ENCODE peak calls at places on chromosomes 1 and 21, in four cellular contexts. G is cardiac muscle cell; Q is CD8-positive, alpha-beta memory T cell; I is tibial artery. C is an unnamed sample.

GRCh38 chr1:236471653-236472052 is 52.1 kb upstream of the LGALS8 start:
- DNase-seq in G (no peak), Q (no peak), I (no peak), C (no peak)

GRCh38 chr21:40049031-40049958 is 182.1 kb downstream of the PCP4 start:
- DNase-seq in G (peak; percentile 19), Q (no peak), I (peak; percentile 44), C (no peak)

GRCh38 chr1:11790880-11791715 is 14.7 kb downstream of the MTHFR start:
- DNase-seq in G (peak; percentile 89), Q (no peak), I (peak; percentile 97), C (peak; percentile 88)

GRCh38 chr1:45325816-45326506 is 734 bp upstream of the HPDL start:
- DNase-seq in G (no peak), Q (no peak), I (no peak), C (no peak)

GRCh38 chr1:101732221-101732620 is 264.5 kb downstream of the OLFM3 start:
- DNase-seq in G (no peak), Q (no peak), I (no peak), C (no peak)

GRCh38 chr1:85975770-85976386 is 180.7 kb downstream of the COL24A1 start:
- DNase-seq in G (no peak), Q (no peak), I (no peak), C (no peak)

GRCh38 chr1:200877839-200878551 is 5.2 kb downstream of the GPR25 start:
- DNase-seq in G (no peak), Q (peak; percentile 19), I (no peak), C (no peak)

GRCh38 chr1:223831755-223832636 is 13.8 kb downstream of the TP53BP2 start:
- DNase-seq in G (no peak), Q (no peak), I (no peak), C (no peak)

GRCh38 chr1:33460947-33461629 is 11.4 kb upstream of the ZSCAN20 start:
- DNase-seq in G (no peak), Q (no peak), I (peak; percentile 61), C (peak; percentile 42)

GRCh38 chr1:147080013-147080661 is 92.1 kb downstream of the PRKAB2 start:
- DNase-seq in G (peak; percentile 40), Q (no peak), I (no peak), C (peak; percentile 65)

GRCh38 chr1:183227963-183228649 is 42.0 kb downstream of the LAMC2 start:
- DNase-seq in G (peak; percentile 65), Q (no peak), I (peak; percentile 43), C (no peak)

GRCh38 chr1:225651376-225651871 is 1.5 kb downstream of the ENAH start:
- DNase-seq in G (no peak), Q (no peak), I (no peak), C (no peak)

GRCh38 chr1:153494976-153495535 is 34.6 kb upstream of the S100A7 start:
- DNase-seq in G (peak; percentile 95), Q (peak; percentile 61), I (peak; percentile 79), C (peak; percentile 86)

GRCh38 chr1:64595871-64596515 is 126.1 kb downstream of the CACHD1 start:
- DNase-seq in G (no peak), Q (no peak), I (no peak), C (no peak)

GRCh38 chr1:226804907-226805759 is 65.3 kb upstream of the PSEN2 start:
- DNase-seq in G (no peak), Q (no peak), I (no peak), C (no peak)

GRCh38 chr1:229964281-229964680 is 102.8 kb upstream of the GALNT2 start:
- DNase-seq in G (no peak), Q (no peak), I (no peak), C (no peak)

GRCh38 chr1:147641695-147642592 is 28.4 kb downstream of the ACP6 start:
- DNase-seq in G (peak; percentile 49), Q (no peak), I (peak; percentile 47), C (no peak)

GRCh38 chr1:22747021-22747734 is 36.5 kb downstream of the EPHB2 start:
- DNase-seq in G (no peak), Q (no peak), I (no peak), C (no peak)

GRCh38 chr1:20847619-20848080 is 60.5 kb upstream of the HP1BP3 start:
- DNase-seq in G (no peak), Q (no peak), I (no peak), C (no peak)

DNA sequence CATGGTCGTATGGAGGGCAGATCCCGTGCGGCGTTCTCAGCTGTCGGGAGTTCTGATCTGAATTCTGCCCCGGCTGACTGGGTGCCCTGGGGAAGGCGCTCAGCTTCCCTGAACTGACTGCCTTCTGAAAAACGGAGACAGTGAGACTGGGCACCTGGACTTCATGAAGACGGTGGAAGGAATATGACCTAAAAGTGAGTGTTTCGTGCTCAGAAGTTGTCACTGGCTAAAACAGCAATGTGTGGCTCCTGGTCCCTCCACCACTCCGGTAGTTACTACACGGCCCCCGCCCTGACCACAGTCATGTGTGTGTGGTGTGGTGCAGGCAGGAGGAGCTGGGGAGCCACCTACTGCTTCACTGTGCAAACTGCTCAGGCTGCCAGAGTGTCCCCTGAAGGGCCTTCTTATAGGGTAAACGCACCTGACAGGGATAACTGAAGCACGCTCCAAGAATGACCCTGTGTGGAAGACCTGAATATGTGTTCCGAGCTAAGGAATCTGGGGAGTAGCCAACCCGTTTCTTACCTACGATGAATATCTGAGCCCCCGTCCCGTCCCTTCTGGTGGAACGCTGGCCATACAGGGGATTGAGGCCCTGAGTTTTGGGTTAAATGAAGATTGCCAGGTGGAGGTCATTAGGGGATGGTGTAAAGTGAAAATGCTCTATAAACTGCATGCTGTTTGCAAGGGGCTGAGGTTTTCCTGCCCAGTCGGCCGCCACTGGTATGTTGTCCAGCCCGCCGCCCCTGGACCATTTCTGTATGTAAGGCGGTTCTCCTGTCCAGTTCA is 640 bp upstream of the MYOM3 start:
- DNase-seq in G (peak; percentile 69), Q (peak; percentile 13), I (peak; percentile 79), C (peak; percentile 86)
- H3K4me3 ChIP-seq in G (no peak overlapping the region), Q (no peak overlapping the region), I (peak overlapping the region; percentile 34), C (peak overlapping the region; percentile 19)

GRCh38 chr1:117631361-117631760 is 25.5 kb downstream of the TENT5C start:
- DNase-seq in G (peak; percentile 3), Q (no peak), I (no peak), C (no peak)

GRCh38 chr1:117633068-117633345 is 27.2 kb downstream of the TENT5C start:
- DNase-seq in G (no peak), Q (no peak), I (no peak), C (no peak)

GRCh38 chr1:117633423-117633822 is 27.6 kb downstream of the TENT5C start:
- DNase-seq in G (no peak), Q (no peak), I (no peak), C (no peak)

GRCh38 chr1:117631761-117632160 is 25.9 kb downstream of the TENT5C start:
- DNase-seq in G (no peak), Q (no peak), I (no peak), C (no peak)

DNA sequence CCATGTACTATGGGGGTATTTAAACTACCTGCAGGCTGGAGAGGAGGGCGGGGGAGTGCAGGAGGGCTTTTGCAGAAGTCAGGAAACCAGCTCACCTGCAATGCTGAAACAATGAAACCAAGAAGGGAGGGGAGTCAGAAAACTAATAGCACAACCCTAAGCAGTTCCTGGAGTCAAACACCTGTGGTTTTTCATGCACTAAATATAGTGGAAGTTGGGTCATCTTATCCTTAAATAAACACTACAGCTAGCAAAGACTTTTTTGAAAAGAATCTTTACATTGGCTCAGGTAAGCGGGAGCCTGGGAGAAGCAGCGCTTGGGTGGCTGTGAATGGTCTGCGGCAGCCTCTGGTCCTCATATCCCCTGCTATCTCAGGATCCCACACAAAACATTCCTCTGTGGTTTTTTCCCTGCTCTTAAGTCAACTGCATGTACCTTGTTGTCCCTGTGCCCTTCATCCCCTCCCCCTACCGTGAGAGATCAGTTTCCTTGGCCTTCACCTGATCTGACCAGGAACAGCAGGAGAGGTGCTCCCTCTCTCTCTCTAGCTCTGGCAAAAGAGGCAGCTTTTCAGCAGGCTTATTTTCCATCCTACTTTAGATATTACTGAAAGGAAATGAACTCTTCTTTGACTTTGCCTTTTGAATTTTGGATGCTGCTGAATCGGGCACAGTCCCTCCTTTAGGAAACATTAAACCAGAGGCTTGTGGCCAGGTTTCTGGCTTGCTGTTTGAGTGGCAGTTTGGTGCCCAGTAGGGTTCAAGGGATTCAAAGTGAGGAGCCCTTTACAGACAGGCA is 26.6 kb downstream of the TENT5C start:
- DNase-seq in G (no peak), Q (no peak), I (no peak), C (no peak)
- H3K4me3 ChIP-seq in G (no peak overlapping the region), Q (no peak overlapping the region), I (no peak overlapping the region), C (no peak overlapping the region)

DNA sequence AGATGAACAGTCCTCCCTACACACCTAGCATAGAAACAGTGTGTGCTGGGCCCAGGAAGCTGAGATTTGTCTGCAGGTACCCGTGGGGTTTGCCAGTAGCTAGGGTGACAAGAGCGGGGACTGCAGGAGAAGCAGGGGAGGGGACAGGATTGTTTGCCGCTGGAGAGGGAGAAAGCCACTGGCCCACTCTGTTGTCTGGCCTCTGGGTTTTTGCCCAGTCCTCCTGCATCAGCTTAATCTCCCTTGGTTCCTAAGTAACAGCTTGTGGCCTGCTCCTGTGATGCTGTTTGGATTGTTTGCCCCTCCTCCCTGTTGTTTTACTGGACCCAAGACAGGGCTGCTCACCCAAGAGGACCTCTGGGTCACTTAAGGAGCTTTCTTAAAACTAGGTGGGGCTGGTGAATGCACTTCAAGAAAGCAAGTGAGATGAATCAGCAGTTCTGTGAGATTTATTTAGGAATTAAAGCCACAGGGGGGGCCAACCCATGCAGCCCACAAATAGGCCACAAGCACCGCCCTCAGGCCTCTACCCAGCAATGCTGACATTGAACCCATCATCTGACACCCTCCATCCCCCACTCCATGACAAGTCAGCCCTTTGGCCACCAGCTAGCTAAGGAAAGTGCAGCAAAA is 142.8 kb downstream of the ZZZ3 start:
- DNase-seq in G (no peak), Q (no peak), I (no peak), C (no peak)
- H3K4me3 ChIP-seq in G (no peak overlapping the region), Q (no peak overlapping the region), I (no peak overlapping the region), C (no peak overlapping the region)

DNA sequence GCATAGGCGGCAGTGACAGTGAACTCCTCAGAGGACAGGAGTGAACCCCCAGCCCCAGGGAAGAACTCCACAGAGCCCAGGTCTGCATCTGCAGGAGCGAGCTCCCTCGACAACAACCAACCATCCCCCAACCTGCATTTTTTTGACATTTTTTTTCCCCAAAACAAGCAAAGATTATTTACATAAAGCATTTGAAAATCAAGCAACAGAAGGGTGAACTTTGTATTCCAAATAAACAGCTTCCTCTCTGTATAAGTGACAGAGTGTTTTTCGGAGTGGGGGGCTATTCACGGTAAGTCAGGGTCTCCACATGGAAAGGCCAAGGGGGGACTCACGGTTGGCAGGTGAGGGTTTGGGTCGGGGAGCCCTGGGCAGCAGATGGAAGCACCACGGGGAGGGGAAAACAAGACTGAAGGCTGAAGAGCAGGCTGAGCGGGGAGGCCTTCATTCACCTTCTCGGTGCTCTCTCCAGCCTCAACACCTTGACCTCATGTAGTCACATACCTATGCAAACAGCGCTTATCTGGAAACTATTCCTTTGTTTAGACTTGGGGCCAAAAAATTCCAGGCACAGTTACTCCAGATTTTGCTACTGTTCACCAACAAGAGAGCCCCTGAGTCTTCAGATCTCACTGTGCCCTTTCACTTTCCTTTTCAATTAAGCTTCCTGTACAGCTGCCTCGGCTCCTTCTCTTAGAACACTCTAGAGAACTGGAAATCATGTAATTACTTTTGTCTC is 27.6 kb downstream of the C2CD2 start:
- DNase-seq in G (no peak), Q (no peak), I (no peak), C (no peak)
- H3K4me3 ChIP-seq in G (no peak overlapping the region), Q (peak overlapping the region; percentile 66), I (peak overlapping the region; percentile 24), C (peak overlapping the region; percentile 54)

GRCh38 chr1:110873856-110874255 is 908 bp downstream of the CD53 start:
- DNase-seq in G (no peak), Q (no peak), I (no peak), C (no peak)
- H3K4me3 ChIP-seq in G (no peak overlapping the region), Q (peak overlapping the region; percentile 94), I (peak overlapping the region; percentile 30), C (peak overlapping the region; percentile 53)